ENCODE peak calls at places on chromosomes 11 and 22, in nine cellular contexts. A, Z, H, R, B, N, Q, G and P are unnamed samples.

GRCh38 chr11:95991101-95991500 is 67.2 kb upstream of the MTMR2 start:
- DNase-seq in B (no peak), Q (peak), R (no peak), A (no peak), G (no peak), Z (no peak), H (no peak), N (no peak), P (no peak)

GRCh38 chr11:113160652-113161051 is 153.7 kb upstream of the TTC12 start:
- DNase-seq in Q (no peak), Z (no peak), H (no peak), N (no peak), G (no peak), B (no peak), A (no peak), R (no peak), P (no peak)

GRCh38 chr22:45671783-45672563 is at the start of gene ATXN10:
- DNase-seq in B (peak), A (peak), R (peak), Q (peak), Z (peak), N (peak), H (peak), G (no peak), P (peak)

GRCh38 chr11:46369458-46370152 is 11.9 kb upstream of the MDK start:
- DNase-seq in Z (peak), H (peak), B (peak), G (peak), Q (peak), N (peak), R (peak), A (peak), P (peak)

GRCh38 chr11:130932086-130932712 is 15.9 kb upstream of the SNX19 start:
- DNase-seq in Q (no peak), B (no peak), H (no peak), N (no peak), R (no peak), Z (no peak), A (no peak), G (peak), P (no peak)

GRCh38 chr11:199782-200181 is 6.9 kb downstream of the SCGB1C1 start:
- DNase-seq in B (no peak), H (no peak), G (peak), Z (no peak), N (no peak), R (no peak), Q (no peak), A (no peak), P (no peak)

GRCh38 chr22:43004362-43005035 is 10.4 kb downstream of the PACSIN2 start:
- DNase-seq in B (peak), Q (peak), N (no peak), R (no peak), Z (peak), A (peak), H (no peak), G (no peak), P (no peak)

GRCh38 chr11:2795491-2795991 is 90.0 kb downstream of the CDKN1C start:
- DNase-seq in R (no peak), Q (no peak), N (no peak), Z (no peak), B (no peak), A (no peak), H (no peak), G (no peak), P (no peak)

GRCh38 chr11:110059706-110060430 is 33.3 kb upstream of the ZC3H12C start:
- DNase-seq in A (peak), G (no peak), H (peak), Q (peak), R (no peak), N (peak), Z (no peak), B (peak), P (no peak)

GRCh38 chr11:7314811-7315604 is 63.3 kb downstream of the SYT9 start:
- DNase-seq in B (no peak), H (no peak), N (no peak), A (no peak), Z (no peak), G (peak), Q (no peak), R (no peak), P (no peak)

GRCh38 chr11:7896026-7896785 is 34.9 kb downstream of the OR10A6 start:
- DNase-seq in Q (no peak), N (no peak), Z (no peak), A (peak), G (no peak), R (no peak), H (no peak), B (no peak), P (no peak)

GRCh38 chr11:118980191-118980881 is 8.8 kb downstream of the FOXR1 start:
- DNase-seq in Q (no peak), H (peak), G (peak), A (no peak), R (peak), Z (no peak), B (peak), N (no peak), P (no peak)

GRCh38 chr11:78140392-78141077 is 1.1 kb upstream of the ALG8 start:
- DNase-seq in H (no peak), Z (peak), R (peak), B (peak), Q (no peak), A (no peak), N (no peak), G (no peak), P (no peak)

GRCh38 chr11:117888140-117888561 is 11.7 kb upstream of the FXYD6 start:
- DNase-seq in N (no peak), R (no peak), H (no peak), B (no peak), A (no peak), Q (no peak), Z (no peak), G (no peak), P (no peak)

GRCh38 chr11:21511835-21512440 is 680.9 kb upstream of the ANO5 start:
- DNase-seq in H (peak), Z (peak), Q (peak), G (peak), A (no peak), B (peak), N (no peak), R (peak), P (peak)
- TF ChIP-seq CTCF in H (peak), Z (peak), Q (peak), G (peak), A (no peak), B (peak), N (peak), R (peak), P (peak)

DNA sequence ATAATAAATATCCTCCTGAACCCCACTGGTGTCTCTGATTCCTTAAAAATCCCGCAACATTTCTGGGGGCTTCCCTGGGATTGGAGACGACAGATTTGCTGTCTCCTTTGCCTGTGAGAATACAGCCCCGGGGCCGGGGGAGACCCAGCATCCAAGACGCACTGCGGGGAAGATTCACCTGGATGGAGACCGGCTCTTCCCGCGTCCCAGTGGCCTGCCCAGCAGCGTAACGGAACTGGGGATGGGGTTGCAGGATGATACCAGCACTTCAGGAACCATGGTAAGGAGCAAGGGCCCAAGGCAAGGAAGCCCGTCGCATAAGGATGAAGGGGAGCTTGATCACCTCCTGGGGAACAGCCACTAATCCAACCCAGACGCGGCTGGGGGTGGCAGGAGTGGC is 53.3 kb upstream of the OR4C15 start:
- DNase-seq in A (no peak), R (no peak), H (no peak), Z (no peak), G (no peak), B (no peak), N (no peak), Q (no peak), P (no peak)
- TF ChIP-seq CTCF in A (no peak), R (no peak), H (no peak), Z (no peak), G (no peak), B (no peak), N (no peak), Q (no peak), P (no peak)

GRCh38 chr11:9130297-9130696 is 38.9 kb upstream of the SCUBE2 start:
- DNase-seq in B (no peak), A (no peak), N (no peak), G (no peak), Z (no peak), H (no peak), R (no peak), Q (no peak), P (no peak)

GRCh38 chr11:9138133-9138453 is 46.7 kb upstream of the SCUBE2 start:
- DNase-seq in N (no peak), B (no peak), R (no peak), Q (no peak), G (no peak), H (no peak), Z (no peak), A (no peak), P (no peak)

GRCh38 chr11:9136731-9137130 is 45.3 kb upstream of the SCUBE2 start:
- DNase-seq in Q (no peak), B (no peak), R (no peak), H (no peak), A (no peak), Z (no peak), N (no peak), G (no peak), P (no peak)

GRCh38 chr11:9137293-9138132 is 46.1 kb upstream of the SCUBE2 start:
- DNase-seq in Q (peak), H (peak), N (peak), B (peak), A (peak), R (peak), Z (peak), G (peak), P (peak)

GRCh38 chr11:9132203-9132878 is 40.9 kb upstream of the SCUBE2 start:
- DNase-seq in B (no peak), R (no peak), N (no peak), G (no peak), Q (no peak), Z (peak), H (no peak), A (no peak), P (no peak)
- TF ChIP-seq CTCF in B (no peak), R (no peak), N (no peak), G (no peak), Q (no peak), Z (no peak), H (no peak), A (no peak), P (no peak)

GRCh38 chr22:49503896-49504521 is 323.7 kb downstream of the BRD1 start:
- DNase-seq in N (no peak), Q (no peak), B (no peak), Z (no peak), H (no peak), R (no peak), G (no peak), A (no peak), P (no peak)
- TF ChIP-seq CTCF in N (no peak), Q (no peak), B (no peak), Z (no peak), H (no peak), R (no peak), G (no peak), A (no peak), P (no peak)

GRCh38 chr11:18461909-18462308 is 6.3 kb downstream of the LDHAL6A start:
- DNase-seq in B (no peak), H (no peak), Z (no peak), R (no peak), Q (no peak), G (no peak), N (no peak), A (no peak), P (no peak)

GRCh38 chr11:18468962-18469361 is 13.3 kb downstream of the LDHAL6A start:
- DNase-seq in H (no peak), A (no peak), B (no peak), G (no peak), Z (no peak), R (no peak), Q (no peak), N (no peak), P (no peak)

GRCh38 chr11:18471995-18472394 is 16.3 kb downstream of the LDHAL6A start:
- DNase-seq in A (no peak), H (no peak), Q (no peak), G (no peak), N (no peak), R (no peak), Z (no peak), B (no peak), P (no peak)

GRCh38 chr11:18463439-18463838 is 7.8 kb downstream of the LDHAL6A start:
- DNase-seq in N (no peak), Z (no peak), B (no peak), H (no peak), A (no peak), R (no peak), Q (no peak), G (no peak), P (no peak)

DNA sequence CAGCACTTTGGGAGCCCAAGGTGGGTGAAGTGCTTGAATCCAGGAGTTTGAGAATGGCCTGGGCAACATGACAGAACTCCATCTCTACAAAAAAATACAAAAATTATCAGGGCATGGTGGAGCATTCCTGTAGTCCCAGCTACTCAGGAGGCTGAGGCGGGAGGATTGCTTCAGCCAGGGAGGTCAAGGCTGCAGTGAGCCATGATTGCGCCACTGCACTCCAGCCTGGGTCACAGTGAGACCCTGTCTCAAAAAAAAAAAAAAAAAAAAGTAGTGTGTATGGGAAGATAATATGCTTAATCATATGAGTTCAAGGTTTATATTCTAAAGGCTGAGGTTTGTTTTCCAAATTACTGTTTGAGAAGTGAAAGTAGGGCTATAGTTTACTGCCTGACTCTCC is 10.7 kb downstream of the LDHAL6A start:
- DNase-seq in G (no peak), B (no peak), Q (no peak), N (no peak), Z (no peak), R (no peak), H (no peak), A (no peak), P (no peak)
- TF ChIP-seq CTCF in G (no peak), B (no peak), Q (no peak), N (no peak), Z (no peak), R (no peak), H (no peak), A (no peak), P (no peak)

GRCh38 chr22:31211862-31212730 is at the start of gene LIMK2:
- DNase-seq in Q (peak), A (peak), R (peak), Z (peak), N (peak), G (peak), B (peak), H (peak), P (peak)

GRCh38 chr22:31212783-31213626 is 907 bp downstream of the LIMK2 start:
- DNase-seq in Q (no peak), Z (no peak), R (no peak), H (no peak), B (no peak), G (peak), A (no peak), N (no peak), P (no peak)

GRCh38 chr22:31211504-31211861 is 615 bp upstream of the LIMK2 start:
- DNase-seq in Q (no peak), B (no peak), R (no peak), Z (peak), G (no peak), A (no peak), N (no peak), H (no peak), P (no peak)

GRCh38 chr22:31217890-31218287 is 5.8 kb downstream of the LIMK2 start:
- DNase-seq in R (no peak), N (no peak), Q (no peak), A (no peak), B (peak), Z (no peak), G (no peak), H (no peak), P (no peak)

DNA sequence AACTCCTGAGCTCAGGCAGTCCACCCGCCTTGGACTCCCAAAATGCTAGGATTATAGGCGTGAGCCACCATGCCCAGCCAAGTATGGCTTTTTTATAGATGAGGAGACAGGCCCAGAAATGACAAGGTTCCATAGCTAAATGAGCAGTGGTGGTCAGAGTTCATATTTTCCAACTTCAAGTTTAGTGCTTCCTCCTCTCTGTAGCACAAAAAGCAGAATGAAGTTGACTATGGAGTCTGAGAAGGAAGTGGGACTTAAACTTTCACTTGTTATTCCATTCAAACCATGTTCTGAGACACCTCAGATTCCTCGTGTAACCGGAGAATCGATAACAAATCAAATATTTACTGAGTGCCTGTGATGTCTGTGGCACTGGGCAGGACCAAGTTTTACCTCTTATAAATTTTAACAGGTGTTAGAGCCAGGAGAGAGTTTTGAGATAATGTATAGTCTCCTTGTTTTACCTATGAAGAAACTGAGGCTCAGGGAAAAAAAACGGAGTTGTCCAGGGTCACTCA is 3.0 kb downstream of the LIMK2 start:
- DNase-seq in A (no peak), B (no peak), H (no peak), G (no peak), R (no peak), Z (no peak), N (no peak), Q (no peak), P (no peak)
- TF ChIP-seq CTCF in A (no peak), B (no peak), H (no peak), G (no peak), R (no peak), Z (no peak), N (no peak), Q (no peak), P (no peak)

GRCh38 chr11:44067266-44067665 is 1.2 kb downstream of the ACCS start:
- DNase-seq in Q (no peak), H (no peak), N (no peak), R (peak), B (no peak), Z (no peak), A (no peak), G (no peak), P (no peak)

GRCh38 chr11:44068180-44068579 is 2.1 kb downstream of the ACCS start:
- DNase-seq in R (no peak), Q (no peak), A (no peak), Z (no peak), B (no peak), G (no peak), N (no peak), H (no peak), P (no peak)

GRCh38 chr11:44066732-44067131 is 662 bp downstream of the ACCS start:
- DNase-seq in B (peak), R (peak), Z (peak), Q (peak), H (peak), N (peak), G (no peak), A (peak), P (no peak)

GRCh38 chr11:44072757-44073658 is 6.9 kb downstream of the ACCS start:
- DNase-seq in B (no peak), A (no peak), Q (no peak), H (no peak), Z (no peak), N (no peak), R (no peak), G (no peak), P (no peak)

DNA sequence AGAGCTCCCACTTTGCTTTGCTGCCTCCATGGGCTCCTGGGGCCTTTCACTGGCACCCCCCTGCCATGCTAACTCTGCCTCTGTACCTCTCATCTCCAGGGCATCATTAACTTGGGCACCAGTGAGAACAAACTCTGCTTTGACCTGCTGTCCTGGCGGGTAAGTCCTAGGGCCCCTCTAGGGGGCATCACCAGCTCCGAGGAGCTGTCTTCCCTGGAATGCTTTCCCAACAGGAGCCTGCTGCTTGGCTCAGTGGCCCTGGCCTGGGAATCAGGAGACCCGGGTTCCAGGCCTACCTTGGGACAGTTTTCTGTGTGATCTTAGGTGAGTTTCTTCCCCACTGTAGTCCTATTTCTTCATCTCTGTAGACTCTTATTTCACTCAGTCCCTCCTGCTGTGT is 5.1 kb downstream of the ACCS start:
- DNase-seq in N (no peak), Z (no peak), H (no peak), G (peak), A (no peak), Q (no peak), B (no peak), R (no peak), P (no peak)
- TF ChIP-seq CTCF in N (no peak), Z (no peak), H (no peak), G (peak), A (no peak), Q (no peak), B (no peak), R (no peak), P (no peak)

DNA sequence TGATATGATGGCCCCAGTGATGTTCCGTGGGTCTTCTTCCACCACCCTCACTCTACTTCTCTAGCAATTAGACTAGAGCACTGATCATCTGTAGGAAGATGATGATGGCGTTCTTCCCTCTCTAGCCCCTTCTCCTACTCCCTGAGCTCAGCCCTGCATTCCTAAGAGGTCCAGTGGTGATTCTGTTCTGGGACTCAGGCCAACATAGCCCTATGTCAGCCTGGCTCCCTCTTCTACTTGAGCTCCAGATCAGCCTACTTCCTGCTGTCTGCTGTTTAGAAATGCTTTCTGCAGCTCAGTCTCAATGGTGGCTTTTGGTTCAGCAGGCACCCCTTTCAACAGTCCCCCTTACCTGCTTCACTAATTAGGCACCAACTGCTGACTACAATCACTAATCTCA is 86.1 kb upstream of the ZBED5 start:
- DNase-seq in Q (no peak), R (no peak), N (no peak), Z (peak), B (peak), H (peak), A (peak), G (no peak), P (no peak)
- TF ChIP-seq CTCF in Q (no peak), R (no peak), N (no peak), Z (no peak), B (no peak), H (no peak), A (no peak), G (no peak), P (no peak)

GRCh38 chr11:128553662-128554392 is 33.5 kb downstream of the ETS1 start:
- DNase-seq in B (peak), Z (peak), H (peak), G (no peak), A (peak), Q (peak), N (peak), R (no peak), P (no peak)
- TF ChIP-seq CTCF in B (peak), Z (peak), H (peak), G (peak), A (peak), Q (peak), N (no peak), R (peak), P (no peak)